ENCODE peak calls at places on chromosome 22, in five cellular contexts. T is NCI-H510A; L is NCI-H1930; N is stimulated activated naive B cell treated with anti-CD40 and anti-IgM and Interleukin-4, amounts not matched to agents 10 μg/mL and 1 μg/mL and 100 μg/mL, for 72 hours; U is NCI-H2029 treated with DMSO at 0.1 percent for 48 hours. M is an unnamed sample.

GRCh38 chr22:35010543-35010942 is 55.4 kb upstream of the ISX start:
- DNase-seq in L (no peak), N (no peak), U (no peak), T (no peak), M (no peak)

GRCh38 chr22:49305215-49305965 is 522.3 kb downstream of the BRD1 start:
- DNase-seq in T (peak; percentile 20), N (peak; percentile 49), L (peak; percentile 66), U (no peak), M (no peak)

GRCh38 chr22:29269230-29269604 is 1.1 kb downstream of the EWSR1 start:
- DNase-seq in T (no peak), U (no peak), N (no peak), L (no peak), M (no peak)

GRCh38 chr22:27990879-27991278 is 71.8 kb upstream of the PITPNB start:
- DNase-seq in U (no peak), N (no peak), L (no peak), T (no peak), M (no peak)

GRCh38 chr22:35648066-35649025 is at the start of gene APOL6:
- DNase-seq in L (no peak), U (peak; percentile 77), N (no peak), T (no peak), M (peak; percentile 73)

GRCh38 chr22:36862251-36863242 is 1.7 kb downstream of the NCF4 start:
- DNase-seq in L (no peak), N (peak; percentile 86), T (no peak), U (no peak), M (no peak)

GRCh38 chr22:29190051-29190450 is 15.6 kb upstream of the EMID1 start:
- DNase-seq in T (no peak), L (no peak), N (no peak), U (no peak), M (no peak)

GRCh38 chr22:47165338-47165931 is 403.0 kb downstream of the TBC1D22A start:
- DNase-seq in L (no peak), U (no peak), N (no peak), T (no peak), M (no peak)

GRCh38 chr22:41699264-41700104 is at the start of gene MEI1:
- DNase-seq in T (no peak), L (no peak), U (no peak), N (peak; percentile 85), M (no peak)

GRCh38 chr22:39662677-39663034 is 92.1 kb downstream of the CACNA1I start:
- DNase-seq in N (no peak), T (no peak), U (no peak), L (no peak), M (no peak)

GRCh38 chr22:30552719-30553118 is 6.2 kb upstream of the SEC14L6 start:
- DNase-seq in N (no peak), T (no peak), L (no peak), U (no peak), M (no peak)

GRCh38 chr22:30301995-30302809 is 12.9 kb upstream of the CASTOR1 start:
- DNase-seq in U (no peak), T (no peak), N (no peak), L (no peak), M (no peak)

GRCh38 chr22:25419247-25420113 is 145.0 kb upstream of the GRK3 start:
- DNase-seq in U (no peak), N (peak; percentile 44), L (no peak), T (no peak), M (no peak)

GRCh38 chr22:29855611-29856181 is 17.6 kb upstream of the ASCC2 start:
- DNase-seq in U (no peak), N (no peak), T (no peak), L (no peak), M (no peak)

GRCh38 chr22:23058063-23058462 is 12.3 kb upstream of the GNAZ start:
- DNase-seq in U (no peak), L (no peak), N (no peak), T (no peak), M (no peak)

GRCh38 chr22:24421428-24421931 is 5.9 kb upstream of the ADORA2A start:
- DNase-seq in N (no peak), T (no peak), U (no peak), L (peak; percentile 11), M (no peak)

GRCh38 chr22:23763579-23764331 is 965 bp downstream of the C22orf15 start:
- DNase-seq in L (no peak), U (no peak), T (no peak), N (no peak), M (no peak)

GRCh38 chr22:17369553-17370035 is 334 bp downstream of the CECR2 start:
- DNase-seq in T (no peak), U (no peak), L (peak; percentile 75), N (peak; percentile 33), M (no peak)

GRCh38 chr22:27662359-27663030 is 139.1 kb downstream of the MN1 start:
- DNase-seq in T (no peak), N (no peak), U (no peak), L (no peak), M (no peak)

GRCh38 chr22:24090581-24090980 is 79.5 kb downstream of the CABIN1 start:
- DNase-seq in L (no peak), T (no peak), U (no peak), N (no peak), M (no peak)

GRCh38 chr22:44445307-44445680 is 52.7 kb downstream of the RTL6 start:
- DNase-seq in N (no peak), L (no peak), U (no peak), T (no peak), M (no peak)

GRCh38 chr22:47205562-47205961 is 443.1 kb downstream of the TBC1D22A start:
- DNase-seq in U (no peak), N (no peak), T (no peak), L (no peak), M (no peak)

GRCh38 chr22:17777717-17778044 is 3.4 kb upstream of the BID start:
- DNase-seq in T (no peak), N (no peak), L (no peak), U (no peak), M (no peak)

GRCh38 chr22:42273855-42274451 is 3.5 kb upstream of the TCF20 start:
- DNase-seq in N (no peak), L (no peak), T (no peak), U (no peak), M (no peak)

GRCh38 chr22:42769238-42769573 is 48.5 kb upstream of the A4GALT start:
- DNase-seq in N (no peak), L (no peak), T (no peak), U (no peak), M (no peak)

GRCh38 chr22:49197500-49197899 is 630.2 kb downstream of the BRD1 start:
- DNase-seq in T (peak; percentile 15), N (no peak), L (no peak), U (no peak), M (no peak)

GRCh38 chr22:43007519-43008102 is 7.3 kb downstream of the PACSIN2 start:
- DNase-seq in U (no peak), N (no peak), L (no peak), T (no peak), M (no peak)

GRCh38 chr22:24803064-24803542 is 2.9 kb upstream of the SGSM1 start:
- DNase-seq in N (no peak), U (no peak), T (no peak), L (no peak), M (no peak)

GRCh38 chr22:47067331-47067890 is 305.0 kb downstream of the TBC1D22A start:
- DNase-seq in U (no peak), T (no peak), L (no peak), N (no peak), M (no peak)

GRCh38 chr22:20661473-20661872 is 112.4 kb upstream of the SERPIND1 start:
- DNase-seq in T (no peak), U (no peak), N (no peak), L (no peak), M (no peak)

GRCh38 chr22:35593071-35593884 is 23.9 kb downstream of the MB start:
- DNase-seq in L (no peak), U (no peak), T (no peak), N (no peak), M (no peak)